ENCODE peak calls at places on chromosomes 3 and 15, in seven cellular contexts. T is fibroblast of lung, C is fibroblast of mammary gland, B is astrocyte of the cerebellum, A is AG04450, U is fibroblast of pulmonary artery, K is heart left ventricle. D is an unnamed sample.

GRCh38 chr3:10365791-10366190 is 44.9 kb upstream of the SEC13 start:
- DNase-seq in T (peak; percentile 63), C (peak; percentile 48), B (peak; percentile 55), A (no peak), U (peak; percentile 27), K (no peak), D (peak; percentile 26)

GRCh38 chr3:20104167-20104661 is 64.0 kb downstream of the KAT2B start:
- DNase-seq in T (no peak), C (no peak), B (no peak), A (no peak), U (no peak), K (no peak), D (no peak)

GRCh38 chr3:53238051-53238850 is 17.6 kb downstream of the TKT start:
- DNase-seq in T (peak; percentile 98), C (peak; percentile 95), B (peak; percentile 92), A (peak; percentile 78), U (peak; percentile 93), K (peak; percentile 24), D (peak; percentile 88)

GRCh38 chr3:102106421-102107097 is 257.2 kb downstream of the NFKBIZ start:
- DNase-seq in T (peak; percentile 53), C (peak; percentile 63), B (no peak), A (no peak), U (peak; percentile 53), K (no peak), D (peak; percentile 75)

GRCh38 chr3:180320631-180321030 is 281.3 kb upstream of the TTC14 start:
- DNase-seq in T (peak; percentile 2), C (peak; percentile 35), B (no peak), A (no peak), U (no peak), K (no peak), D (no peak)

GRCh38 chr3:115100806-115101205 is 46.3 kb downstream of the ZBTB20 start:
- DNase-seq in T (no peak), C (no peak), B (no peak), A (no peak), U (no peak), K (no peak), D (no peak)

GRCh38 chr3:102163039-102163817 is 271.6 kb upstream of the ZPLD1 start:
- DNase-seq in T (peak; percentile 79), C (peak; percentile 71), B (no peak), A (no peak), U (peak; percentile 95), K (peak; percentile 43), D (peak; percentile 91)

GRCh38 chr3:111676177-111677021 is 81.3 kb upstream of the ZBED2 start:
- DNase-seq in T (peak; percentile 82), C (peak; percentile 12), B (peak; percentile 76), A (no peak), U (peak; percentile 77), K (no peak), D (no peak)

GRCh38 chr15:25052191-25052999 is 97.6 kb downstream of the SNRPN start:
- DNase-seq in T (no peak), C (no peak), B (no peak), A (no peak), U (no peak), K (peak; percentile 18), D (no peak)

GRCh38 chr3:139537325-139537724 is 2.2 kb downstream of the RBP1 start:
- DNase-seq in T (peak; percentile 98), C (peak; percentile 64), B (peak; percentile 62), A (no peak), U (peak; percentile 15), K (no peak), D (peak; percentile 23)

GRCh38 chr15:69386284-69386683 is 27.9 kb upstream of the KIF23 start:
- DNase-seq in T (no peak), C (no peak), B (no peak), A (no peak), U (no peak), K (no peak), D (no peak)

GRCh38 chr3:30350901-30351300 is 255.5 kb upstream of the TGFBR2 start:
- DNase-seq in T (no peak), C (no peak), B (no peak), A (no peak), U (no peak), K (no peak), D (no peak)

GRCh38 chr3:175357758-175358157 is 498.6 kb downstream of the NAALADL2 start:
- DNase-seq in T (no peak), C (peak; percentile 9), B (no peak), A (no peak), U (no peak), K (no peak), D (no peak)

GRCh38 chr3:129226374-129226773 is 23.0 kb upstream of the COPG1 start:
- DNase-seq in T (peak; percentile 97), C (peak; percentile 95), B (peak; percentile 79), A (no peak), U (peak; percentile 81), K (peak; percentile 94), D (peak; percentile 96)

GRCh38 chr3:39193391-39193790 is 996 bp upstream of the XIRP1 start:
- DNase-seq in T (peak; percentile 67), C (no peak), B (no peak), A (no peak), U (no peak), K (peak; percentile 79), D (no peak)

GRCh38 chr3:196524527-196524926 is 9.4 kb upstream of the SMCO1 start:
- DNase-seq in T (no peak), C (no peak), B (no peak), A (no peak), U (peak; percentile 40), K (no peak), D (peak; percentile 21)

GRCh38 chr3:52150860-52151259 is 3.4 kb downstream of the POC1A start:
- DNase-seq in T (no peak), C (no peak), B (no peak), A (no peak), U (no peak), K (no peak), D (no peak)

GRCh38 chr15:88243895-88244787 is 12.4 kb downstream of the NTRK3 start:
- DNase-seq in T (peak; percentile 17), C (peak; percentile 40), B (no peak), A (no peak), U (peak; percentile 61), K (no peak), D (peak; percentile 16)

GRCh38 chr3:182978387-182978786 is 2.0 kb downstream of the DCUN1D1 start:
- DNase-seq in T (no peak), C (no peak), B (no peak), A (no peak), U (no peak), K (no peak), D (no peak)
- H3K4me3 ChIP-seq in T (no peak overlapping the region), C (no peak overlapping the region), B (no peak overlapping the region), A (peak overlapping the region; percentile 0), U (peak overlapping the region; percentile 83), K (no peak overlapping the region), D (no peak overlapping the region)

GRCh38 chr15:38650384-38650783 is 85.8 kb upstream of the RASGRP1 start:
- DNase-seq in T (no peak), C (no peak), B (no peak), A (no peak), U (no peak), K (no peak), D (no peak)

GRCh38 chr15:38646716-38647115 is 82.1 kb upstream of the RASGRP1 start:
- DNase-seq in T (no peak), C (no peak), B (no peak), A (no peak), U (no peak), K (no peak), D (no peak)

GRCh38 chr15:38650936-38651327 is 86.3 kb upstream of the RASGRP1 start:
- DNase-seq in T (no peak), C (no peak), B (no peak), A (no peak), U (no peak), K (no peak), D (no peak)

GRCh38 chr15:38648116-38648843 is 83.7 kb upstream of the RASGRP1 start:
- DNase-seq in T (no peak), C (no peak), B (no peak), A (no peak), U (peak; percentile 33), K (no peak), D (no peak)

GRCh38 chr15:38647683-38648082 is 83.1 kb upstream of the RASGRP1 start:
- DNase-seq in T (peak; percentile 7), C (peak; percentile 25), B (no peak), A (no peak), U (peak; percentile 51), K (no peak), D (peak; percentile 12)
- TF ChIP-seq CTCF in T (no peak), C (peak; percentile 42), B (peak; percentile 44), A (peak; percentile 47), U (peak; percentile 60), K (peak; percentile 20), D (peak; percentile 43)

DNA sequence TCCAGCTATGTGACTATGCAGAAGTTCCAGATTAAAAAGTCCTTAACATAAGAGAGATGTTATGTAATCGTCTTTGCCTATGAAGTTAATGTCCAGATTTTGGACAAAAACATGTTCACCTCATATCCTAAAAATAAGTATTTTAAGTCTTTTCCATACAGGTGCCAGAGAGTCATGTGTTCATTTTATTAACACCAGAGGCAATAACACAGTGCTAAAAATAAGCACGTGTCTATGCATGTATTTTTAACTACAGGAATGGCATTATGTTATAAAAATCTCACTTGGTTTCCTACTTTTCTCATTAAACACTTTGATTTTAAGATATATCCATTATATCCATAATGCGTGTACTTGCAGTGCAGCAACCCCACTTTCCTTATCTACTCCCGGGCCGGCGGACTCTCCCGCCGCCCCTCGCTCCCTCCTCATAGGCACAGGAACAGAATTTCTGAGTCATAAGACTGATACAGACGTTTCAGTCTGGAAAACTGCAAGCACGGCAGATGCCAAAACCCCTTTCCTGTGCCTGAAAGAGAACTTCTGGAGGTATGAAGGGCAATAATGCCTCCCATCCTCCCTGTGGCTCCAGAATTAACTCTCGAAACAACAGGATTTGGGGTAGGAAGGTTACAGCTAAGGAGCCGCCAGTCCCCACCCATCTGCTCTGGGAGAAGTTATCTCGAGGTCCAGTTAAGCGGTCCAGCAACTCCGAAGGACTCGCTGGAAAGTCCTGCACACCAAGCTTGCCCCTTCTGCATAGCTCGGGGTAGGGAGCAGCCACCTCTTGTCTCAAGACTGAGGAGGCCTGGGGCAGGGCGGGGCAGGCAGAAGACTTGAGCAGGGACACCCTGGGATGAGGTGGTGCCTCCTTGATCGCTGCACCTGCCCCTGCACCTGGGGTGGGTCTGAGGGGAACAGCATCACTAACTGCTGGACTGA is 22.2 kb upstream of the PSTPIP1 start:
- DNase-seq in T (peak; percentile 45), C (peak; percentile 35), B (no peak), A (no peak), U (peak; percentile 74), K (peak; percentile 65), D (peak; percentile 48)
- H3K4me3 ChIP-seq in T (no peak overlapping the region), C (no peak overlapping the region), B (no peak overlapping the region), A (no peak overlapping the region), U (peak overlapping the region; percentile 34), K (no peak overlapping the region), D (peak overlapping the region; percentile 24)

DNA sequence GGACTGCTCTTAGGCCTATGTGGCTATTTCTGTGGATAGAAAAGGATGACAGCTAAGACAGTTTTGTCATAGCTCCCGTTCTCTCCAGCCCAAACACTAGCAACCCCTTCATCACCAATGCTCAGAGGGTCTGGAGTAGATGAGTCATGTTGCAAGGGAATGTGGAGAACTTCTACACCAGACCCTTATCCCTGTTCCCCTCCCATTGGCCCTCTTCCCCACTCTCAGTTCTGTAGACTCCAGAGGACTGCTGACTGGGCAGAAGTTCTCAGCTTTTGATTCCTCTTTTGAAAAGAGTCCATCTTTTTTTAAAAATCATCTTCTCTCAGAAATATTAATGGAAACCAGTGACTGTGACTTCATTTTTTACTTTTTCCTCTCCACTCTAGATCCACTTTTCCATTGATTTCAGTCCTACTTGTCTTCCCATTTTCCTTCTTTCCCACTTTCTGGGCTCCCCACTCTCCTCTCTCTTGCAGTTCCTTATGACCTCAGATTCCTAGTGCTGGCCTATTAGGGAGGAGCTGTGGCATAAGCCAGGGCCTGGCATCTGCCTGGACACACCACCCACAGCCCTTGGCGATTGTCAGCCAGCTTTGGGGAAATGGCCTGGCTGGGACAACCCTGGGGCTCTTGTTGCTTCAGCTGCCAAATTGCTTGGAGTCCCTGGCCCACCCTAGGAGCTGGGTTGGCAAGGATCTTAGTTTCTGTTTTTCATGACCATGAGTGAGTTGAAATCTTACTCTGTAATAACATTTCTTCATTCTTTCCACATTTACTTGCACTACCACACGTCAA is 2.2 kb upstream of the MYZAP start:
- DNase-seq in T (no peak), C (no peak), B (no peak), A (no peak), U (no peak), K (no peak), D (no peak)
- TF ChIP-seq CTCF in T (no peak), C (no peak), B (no peak), A (no peak), U (no peak), K (no peak), D (no peak)